ENCODE peak calls at places on chromosomes 16 and 17, in nine cellular contexts. K is dorsolateral prefrontal cortex, H is heart right ventricle, A is sigmoid colon, I is heart left ventricle, J is colonic mucosa, F is bronchial epithelial cell, B is AG10803, L is cardiac fibroblast. Q is an unnamed sample.

GRCh38 chr16:53817117-53817516 is 113.2 kb downstream of the FTO start:
- DNase-seq in F (peak), I (no peak), L (peak), H (no peak), J (no peak), A (no peak), K (no peak), B (peak), Q (peak)

GRCh38 chr17:59332890-59333377 is 1.5 kb downstream of the YPEL2 start:
- DNase-seq in F (no peak), A (peak), L (peak), B (peak), J (no peak), H (peak), K (peak), I (no peak), Q (peak)

GRCh38 chr17:69669441-69670178 is 255.1 kb downstream of the MAP2K6 start:
- DNase-seq in B (no peak), A (no peak), J (no peak), K (no peak), I (no peak), H (no peak), F (peak), L (no peak), Q (peak)

GRCh38 chr17:1830288-1830687 is 483 bp downstream of the RPA1 start:
- DNase-seq in K (no peak), F (peak), L (peak), H (no peak), A (no peak), I (no peak), J (peak), B (no peak), Q (peak)

GRCh38 chr17:14118951-14119350 is 49.6 kb downstream of the COX10 start:
- DNase-seq in K (no peak), A (no peak), J (no peak), L (no peak), B (no peak), H (no peak), F (no peak), I (no peak), Q (no peak)

GRCh38 chr16:3193221-3194212 is 5.5 kb downstream of the OR1F1 start:
- DNase-seq in K (no peak), B (no peak), J (no peak), F (no peak), L (peak), H (no peak), A (no peak), I (no peak), Q (no peak)

GRCh38 chr16:8099586-8099985 is 490.7 kb downstream of the TMEM114 start:
- DNase-seq in L (no peak), F (no peak), B (no peak), A (no peak), H (no peak), I (no peak), K (no peak), J (no peak), Q (no peak)

GRCh38 chr17:41511130-41511529 is 5.7 kb upstream of the KRT13 start:
- DNase-seq in H (no peak), I (no peak), J (peak), A (no peak), F (no peak), B (no peak), L (no peak), K (no peak), Q (no peak)

GRCh38 chr17:70184770-70185169 is 15.4 kb downstream of the KCNJ2 start:
- DNase-seq in B (peak), A (no peak), K (no peak), F (peak), J (no peak), H (no peak), I (no peak), L (peak), Q (peak)

GRCh38 chr17:37824534-37825485 is 80.0 kb upstream of the HNF1B start:
- DNase-seq in H (no peak), A (no peak), I (no peak), J (no peak), F (peak), L (peak), B (peak), K (no peak), Q (peak)

GRCh38 chr17:78805301-78805700 is 23.2 kb upstream of the CYTH1 start:
- DNase-seq in J (no peak), L (no peak), B (no peak), F (no peak), A (no peak), H (no peak), K (no peak), I (no peak), Q (no peak)

GRCh38 chr16:1968146-1968953 is 1.7 kb downstream of the RNF151 start:
- DNase-seq in B (no peak), J (no peak), K (no peak), F (no peak), L (no peak), I (no peak), H (no peak), A (no peak), Q (no peak)

GRCh38 chr16:4263504-4264436 is 9.1 kb downstream of the TFAP4 start:
- DNase-seq in I (peak), L (peak), K (no peak), J (peak), H (peak), A (peak), F (no peak), B (peak), Q (peak)

GRCh38 chr17:53949473-53950090 is 126.9 kb downstream of the KIF2B start:
- DNase-seq in J (no peak), I (no peak), L (no peak), K (no peak), B (no peak), H (no peak), F (peak), A (no peak), Q (no peak)

GRCh38 chr16:76654421-76654820 is 377.2 kb downstream of the CNTNAP4 start:
- DNase-seq in I (no peak), A (no peak), F (no peak), H (no peak), K (no peak), L (no peak), J (no peak), B (no peak), Q (no peak)

GRCh38 chr16:76656951-76657498 is 379.8 kb downstream of the CNTNAP4 start:
- DNase-seq in L (no peak), A (no peak), B (no peak), K (no peak), F (no peak), H (no peak), I (no peak), J (no peak), Q (no peak)

GRCh38 chr16:76650579-76650978 is 373.4 kb downstream of the CNTNAP4 start:
- DNase-seq in A (no peak), K (no peak), F (peak), J (no peak), I (no peak), H (no peak), L (no peak), B (no peak), Q (no peak)

GRCh38 chr16:76653390-76654026 is 376.3 kb downstream of the CNTNAP4 start:
- DNase-seq in L (peak), H (no peak), I (no peak), A (no peak), J (no peak), F (peak), B (peak), K (no peak), Q (peak)
- TF ChIP-seq CTCF in L (peak), H (peak), I (peak), A (no peak), J (no peak), F (peak), B (peak), K (peak), Q (peak)

GRCh38 chr16:31147574-31147973 is 2.3 kb downstream of the PRSS36 start:
- DNase-seq in A (no peak), L (no peak), B (no peak), H (no peak), I (no peak), K (no peak), J (no peak), F (no peak), Q (no peak)

GRCh38 chr16:31149894-31150890 is at the start of gene PRSS36:
- DNase-seq in A (no peak), F (no peak), K (no peak), H (no peak), I (no peak), B (no peak), L (no peak), J (no peak), Q (no peak)

GRCh38 chr16:31148281-31148728 is 1.6 kb downstream of the PRSS36 start:
- DNase-seq in F (peak), H (no peak), J (peak), I (no peak), B (no peak), L (no peak), A (no peak), K (no peak), Q (no peak)

GRCh38 chr16:31149332-31149731 is 534 bp downstream of the PRSS36 start:
- DNase-seq in F (no peak), L (no peak), H (no peak), K (no peak), I (no peak), B (no peak), J (no peak), A (no peak), Q (no peak)

GRCh38 chr16:31148896-31149295 is 970 bp downstream of the PRSS36 start:
- DNase-seq in L (no peak), A (no peak), K (no peak), H (no peak), I (no peak), F (no peak), J (no peak), B (no peak), Q (no peak)
- H3K4me3 ChIP-seq in L (no peak), A (no peak), K (no peak), H (peak), I (no peak), F (no peak), J (no peak), B (no peak), Q (no peak)

GRCh38 chr17:45322168-45322567 is 5.3 kb upstream of the MAP3K14 start:
- DNase-seq in I (no peak), F (no peak), L (no peak), J (no peak), H (no peak), B (no peak), A (no peak), K (no peak), Q (no peak)

GRCh38 chr17:45318561-45319230 is 1.9 kb upstream of the MAP3K14 start:
- DNase-seq in I (no peak), J (peak), H (no peak), A (no peak), K (no peak), L (no peak), F (peak), B (no peak), Q (no peak)

GRCh38 chr17:45320349-45320930 is 3.6 kb upstream of the MAP3K14 start:
- DNase-seq in I (no peak), L (peak), F (no peak), K (no peak), J (no peak), H (no peak), A (no peak), B (peak), Q (peak)

GRCh38 chr17:45319239-45319703 is 2.5 kb upstream of the MAP3K14 start:
- DNase-seq in L (peak), F (peak), B (no peak), K (peak), A (no peak), J (peak), I (no peak), H (no peak), Q (peak)

GRCh38 chr17:45320931-45321461 is 4.2 kb upstream of the MAP3K14 start:
- DNase-seq in L (peak), J (peak), I (no peak), A (no peak), B (peak), F (peak), K (no peak), H (no peak), Q (peak)
- TF ChIP-seq CTCF in L (no peak), J (no peak), I (no peak), A (no peak), B (peak), F (no peak), K (no peak), H (no peak), Q (peak)

GRCh38 chr16:77585379-77585778 is 136.9 kb upstream of the NUDT7 start:
- DNase-seq in A (no peak), K (no peak), I (no peak), F (no peak), L (peak), H (no peak), J (no peak), B (no peak), Q (peak)

GRCh38 chr16:77584205-77584859 is 138.0 kb upstream of the NUDT7 start:
- DNase-seq in L (peak), K (peak), I (no peak), F (peak), H (no peak), J (peak), B (peak), A (no peak), Q (peak)

GRCh38 chr16:77582956-77583355 is 139.4 kb upstream of the NUDT7 start:
- DNase-seq in J (no peak), F (no peak), I (no peak), B (no peak), K (no peak), A (no peak), H (no peak), L (no peak), Q (no peak)

GRCh38 chr16:77579283-77579985 is 142.9 kb upstream of the NUDT7 start:
- DNase-seq in B (peak), F (no peak), K (no peak), L (peak), H (no peak), A (no peak), I (no peak), J (no peak), Q (no peak)

DNA sequence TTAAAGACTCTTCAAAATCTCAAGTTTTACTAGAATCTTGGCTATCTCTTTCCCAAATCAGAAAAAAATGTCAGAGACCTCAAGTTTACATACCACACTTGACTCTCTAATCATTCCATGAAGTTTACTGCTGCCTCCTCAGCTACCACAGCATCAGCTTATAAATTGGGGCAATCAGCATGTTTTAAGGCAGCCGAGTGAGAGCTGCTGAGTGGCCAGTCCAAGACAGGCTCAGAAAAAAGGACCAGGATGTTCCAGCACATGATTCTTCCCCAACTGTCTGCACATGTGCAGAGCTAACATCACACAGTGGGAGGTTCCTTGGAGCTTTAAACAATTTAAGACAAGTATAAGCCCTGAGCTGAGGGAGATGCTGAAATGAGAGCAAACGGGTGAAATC is 140.6 kb upstream of the NUDT7 start:
- DNase-seq in H (no peak), A (no peak), F (no peak), J (no peak), L (no peak), K (no peak), B (peak), I (no peak), Q (no peak)
- H3K4me3 ChIP-seq in H (no peak), A (no peak), F (no peak), J (no peak), L (no peak), K (no peak), B (no peak), I (no peak), Q (no peak)

DNA sequence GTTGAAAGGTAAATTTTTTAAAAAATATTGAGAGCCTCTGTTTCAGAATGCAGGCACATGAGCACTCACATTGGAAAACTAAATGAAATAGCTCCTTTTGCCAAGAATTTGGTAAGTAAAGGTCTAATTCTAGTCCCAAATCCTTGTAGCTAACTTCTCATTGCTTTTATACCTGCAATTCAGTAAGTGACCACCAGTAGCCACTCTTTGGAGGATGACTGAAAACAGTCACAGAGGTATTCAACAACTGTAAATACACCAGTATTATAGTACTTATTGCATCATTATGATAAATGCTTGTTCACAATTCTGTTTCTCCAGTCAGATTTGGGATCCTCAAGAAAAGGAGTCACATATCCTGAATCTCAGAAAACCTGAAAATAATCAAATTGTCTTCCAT is 562.4 kb upstream of the CDH11 start:
- DNase-seq in A (no peak), I (no peak), B (no peak), F (no peak), J (no peak), H (no peak), K (no peak), L (no peak), Q (no peak)
- TF ChIP-seq CTCF in A (no peak), I (no peak), B (peak), F (no peak), J (no peak), H (no peak), K (no peak), L (peak), Q (peak)

GRCh38 chr17:7854851-7855642 is at the start of gene TMEM88:
- DNase-seq in I (peak), F (no peak), A (peak), J (peak), L (no peak), H (peak), B (no peak), K (peak), Q (peak)

GRCh38 chr17:7854078-7854777 is 638 bp upstream of the TMEM88 start:
- DNase-seq in A (peak), J (no peak), I (no peak), B (no peak), K (no peak), H (peak), F (no peak), L (no peak), Q (no peak)

GRCh38 chr17:7852262-7852670 is 2.6 kb upstream of the TMEM88 start:
- DNase-seq in F (no peak), B (no peak), L (no peak), K (no peak), A (peak), H (no peak), I (peak), J (no peak), Q (no peak)

GRCh38 chr17:7852919-7853692 is 1.8 kb upstream of the TMEM88 start:
- DNase-seq in K (no peak), F (no peak), J (no peak), L (no peak), H (no peak), I (peak), B (no peak), A (peak), Q (no peak)

GRCh38 chr17:7853693-7854043 is 1.2 kb upstream of the TMEM88 start:
- DNase-seq in K (no peak), I (no peak), H (no peak), F (no peak), L (no peak), J (no peak), B (no peak), A (peak), Q (no peak)
- H3K4me3 ChIP-seq in K (no peak), I (peak), H (no peak), F (no peak), L (no peak), J (no peak), B (no peak), A (no peak), Q (no peak)

DNA sequence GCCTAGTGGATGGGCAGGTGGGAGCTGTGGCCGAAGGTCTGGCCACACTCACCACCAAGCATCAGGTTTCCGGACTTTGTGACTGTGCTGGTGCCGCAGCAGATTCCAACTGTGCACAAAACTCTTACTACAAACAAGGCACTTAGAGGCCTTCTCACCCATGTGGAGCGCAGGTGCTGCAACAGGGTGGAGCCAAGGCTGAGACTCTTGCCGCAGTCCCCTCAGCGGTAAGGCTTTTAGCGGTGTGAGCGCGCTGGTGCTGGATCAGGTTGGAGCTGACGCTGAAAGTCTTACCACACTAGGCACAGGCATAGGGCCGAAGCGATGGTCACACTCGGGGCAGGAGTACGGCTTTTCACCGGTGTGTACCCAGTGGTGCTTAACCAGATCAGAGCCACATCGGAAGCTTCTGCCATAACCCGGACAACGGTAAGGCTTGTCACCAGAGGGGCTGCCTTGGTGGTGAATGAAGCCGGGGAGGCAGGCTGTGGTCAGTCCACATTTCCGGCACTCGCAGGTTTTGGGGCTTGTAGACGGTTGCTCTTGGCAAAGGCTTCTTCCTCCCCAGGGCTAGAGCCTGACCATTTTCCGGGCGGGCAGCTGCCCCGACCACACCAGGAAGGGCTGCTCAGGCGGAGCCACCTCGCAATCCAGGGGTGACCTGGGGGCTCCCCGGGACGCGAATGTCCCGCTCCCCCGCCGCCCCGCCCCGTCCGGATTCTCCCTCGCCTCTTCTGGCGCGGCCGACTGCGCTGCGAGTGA is 1.0 kb upstream of the ARMC5 start:
- DNase-seq in F (peak), H (peak), K (no peak), A (peak), J (peak), B (peak), I (no peak), L (peak), Q (peak)
- TF ChIP-seq CTCF in F (peak), H (no peak), K (no peak), A (no peak), J (no peak), B (peak), I (peak), L (no peak), Q (peak)

GRCh38 chr16:28977703-28978641 is 3.4 kb downstream of the SPNS1 start:
- DNase-seq in B (no peak), H (no peak), J (peak), F (peak), A (no peak), L (no peak), I (no peak), K (no peak), Q (no peak)
- H3K4me3 ChIP-seq in B (no peak), H (no peak), J (no peak), F (no peak), A (no peak), L (no peak), I (no peak), K (no peak), Q (no peak)

GRCh38 chr17:8753976-8754440 is 4.3 kb downstream of the SPDYE4 start:
- DNase-seq in L (peak), H (no peak), I (no peak), B (peak), A (no peak), F (peak), J (no peak), K (no peak), Q (peak)
- TF ChIP-seq CTCF in L (peak), H (no peak), I (peak), B (peak), A (no peak), F (peak), J (peak), K (no peak), Q (peak)

Q was measured in fibroblast of the aortic adventitia.